ENCODE peak calls at places on chromosomes 12 and 14, in five cellular contexts. N is H9, M is neuronal stem cell, R is IMR-90, J is mesenchymal stem cell. G is an unnamed sample.

GRCh38 chr14:30257946-30258661 is 300.9 kb upstream of the G2E3 start:
- DNase-seq in N (no peak), M (no peak), R (no peak), J (no peak), G (no peak)

GRCh38 chr12:123251403-123252076 is 18.3 kb downstream of the MTRFR start:
- DNase-seq in N (no peak), M (no peak), R (no peak), J (no peak), G (no peak)

GRCh38 chr14:81220767-81221578 is at the start of gene GTF2A1:
- DNase-seq in N (peak), M (peak), R (peak), J (peak), G (peak)

GRCh38 chr14:71621276-71621675 is 311.0 kb upstream of the RGS6 start:
- DNase-seq in N (no peak), M (no peak), R (peak), J (no peak), G (peak)

GRCh38 chr12:46387697-46388096 is 15.1 kb upstream of the SLC38A2 start:
- DNase-seq in N (no peak), M (no peak), R (no peak), J (no peak), G (no peak)

GRCh38 chr14:48943913-48944312 is 642.3 kb downstream of the RPS29 start:
- DNase-seq in N (no peak), M (no peak), R (no peak), J (no peak), G (no peak)

GRCh38 chr14:61752626-61753025 is 9.6 kb upstream of the SNAPC1 start:
- DNase-seq in N (no peak), M (no peak), R (peak), J (peak), G (peak)

GRCh38 chr14:35347323-35348043 is 55.3 kb downstream of the PSMA6 start:
- DNase-seq in N (no peak), M (no peak), R (no peak), J (no peak), G (no peak)

GRCh38 chr12:1662761-1663439 is 28.0 kb upstream of the ADIPOR2 start:
- DNase-seq in N (peak), M (peak), R (no peak), J (peak), G (peak)

GRCh38 chr14:70619708-70620107 is 19.3 kb upstream of the MED6 start:
- DNase-seq in N (no peak), M (no peak), R (no peak), J (no peak), G (no peak)

GRCh38 chr14:32414808-32415255 is 85.7 kb downstream of the AKAP6 start:
- DNase-seq in N (no peak), M (no peak), R (peak), J (peak), G (no peak)

GRCh38 chr14:50801706-50802105 is 29.3 kb downstream of the NIN start:
- DNase-seq in N (no peak), M (no peak), R (peak), J (peak), G (no peak)

GRCh38 chr12:13404631-13405473 is 208.3 kb downstream of the EMP1 start:
- DNase-seq in N (no peak), M (no peak), R (no peak), J (no peak), G (no peak)

GRCh38 chr14:42930058-42930457 is 1323.4 kb downstream of the LRFN5 start:
- DNase-seq in N (peak), M (no peak), R (peak), J (peak), G (peak)

GRCh38 chr12:104790296-104791125 is 167.6 kb downstream of the SLC41A2 start:
- DNase-seq in N (peak), M (peak), R (peak), J (peak), G (peak)

GRCh38 chr14:31881531-31882310 is 195.4 kb upstream of the ARHGAP5 start:
- DNase-seq in N (no peak), M (no peak), R (peak), J (no peak), G (no peak)

GRCh38 chr12:68067762-68068376 is 78.6 kb downstream of the IFNG-AS1 start:
- DNase-seq in N (no peak), M (no peak), R (no peak), J (no peak), G (peak)

GRCh38 chr12:510071-510825 is 50.5 kb downstream of the B4GALNT3 start:
- DNase-seq in N (peak), M (peak), R (no peak), J (no peak), G (no peak)

GRCh38 chr14:31228533-31228932 is 20.9 kb upstream of the HECTD1 start:
- DNase-seq in N (no peak), M (no peak), R (no peak), J (no peak), G (no peak)

GRCh38 chr12:124278389-124279101 is 16.3 kb upstream of the RFLNA start:
- DNase-seq in N (no peak), M (no peak), R (no peak), J (no peak), G (no peak)

GRCh38 chr12:28937196-28937595 is 211.9 kb upstream of the FAR2 start:
- DNase-seq in N (no peak), M (no peak), R (peak), J (peak), G (no peak)

GRCh38 chr14:50061664-50062437 is 54.5 kb downstream of the VCPKMT start:
- DNase-seq in N (no peak), M (no peak), R (peak), J (peak), G (no peak)

GRCh38 chr12:64407342-64408223 is 3.4 kb downstream of the XPOT start:
- DNase-seq in N (no peak), M (no peak), R (no peak), J (no peak), G (no peak)

GRCh38 chr12:108772247-108772646 is 40.9 kb upstream of the CORO1C start:
- DNase-seq in N (no peak), M (no peak), R (no peak), J (no peak), G (peak)

GRCh38 chr12:77319141-77319540 is 253.8 kb upstream of the E2F7 start:
- DNase-seq in N (no peak), M (peak), R (no peak), J (no peak), G (no peak)

GRCh38 chr12:110289711-110290078 is 8.6 kb downstream of the ATP2A2 start:
- DNase-seq in N (no peak), M (no peak), R (no peak), J (no peak), G (no peak)

GRCh38 chr14:50082784-50083466 is 33.4 kb downstream of the VCPKMT start:
- DNase-seq in N (no peak), M (no peak), R (peak), J (peak), G (no peak)

GRCh38 chr14:91899213-91899612 is 31.9 kb upstream of the TC2N start:
- DNase-seq in N (no peak), M (no peak), R (no peak), J (no peak), G (no peak)

GRCh38 chr12:112303004-112303403 is 79.2 kb downstream of the HECTD4 start:
- DNase-seq in N (no peak), M (no peak), R (peak), J (peak), G (peak)

GRCh38 chr12:57219993-57220728 is 3.6 kb downstream of the NXPH4 start:
- DNase-seq in N (no peak), M (no peak), R (no peak), J (no peak), G (no peak)

GRCh38 chr14:72024043-72024407 is 91.8 kb downstream of the RGS6 start:
- DNase-seq in N (peak), M (peak), R (peak), J (no peak), G (peak)

GRCh38 chr12:53561590-53561953 is 54.3 kb upstream of the NPFF start:
- DNase-seq in N (no peak), M (no peak), R (peak), J (peak), G (no peak)

GRCh38 chr12:57193706-57194245 is 22.8 kb upstream of the NXPH4 start:
- DNase-seq in N (no peak), M (no peak), R (no peak), J (no peak), G (no peak)

GRCh38 chr12:64600164-64600561 is 10.1 kb upstream of the RASSF3 start:
- DNase-seq in N (no peak), M (no peak), R (no peak), J (no peak), G (no peak)

DNA sequence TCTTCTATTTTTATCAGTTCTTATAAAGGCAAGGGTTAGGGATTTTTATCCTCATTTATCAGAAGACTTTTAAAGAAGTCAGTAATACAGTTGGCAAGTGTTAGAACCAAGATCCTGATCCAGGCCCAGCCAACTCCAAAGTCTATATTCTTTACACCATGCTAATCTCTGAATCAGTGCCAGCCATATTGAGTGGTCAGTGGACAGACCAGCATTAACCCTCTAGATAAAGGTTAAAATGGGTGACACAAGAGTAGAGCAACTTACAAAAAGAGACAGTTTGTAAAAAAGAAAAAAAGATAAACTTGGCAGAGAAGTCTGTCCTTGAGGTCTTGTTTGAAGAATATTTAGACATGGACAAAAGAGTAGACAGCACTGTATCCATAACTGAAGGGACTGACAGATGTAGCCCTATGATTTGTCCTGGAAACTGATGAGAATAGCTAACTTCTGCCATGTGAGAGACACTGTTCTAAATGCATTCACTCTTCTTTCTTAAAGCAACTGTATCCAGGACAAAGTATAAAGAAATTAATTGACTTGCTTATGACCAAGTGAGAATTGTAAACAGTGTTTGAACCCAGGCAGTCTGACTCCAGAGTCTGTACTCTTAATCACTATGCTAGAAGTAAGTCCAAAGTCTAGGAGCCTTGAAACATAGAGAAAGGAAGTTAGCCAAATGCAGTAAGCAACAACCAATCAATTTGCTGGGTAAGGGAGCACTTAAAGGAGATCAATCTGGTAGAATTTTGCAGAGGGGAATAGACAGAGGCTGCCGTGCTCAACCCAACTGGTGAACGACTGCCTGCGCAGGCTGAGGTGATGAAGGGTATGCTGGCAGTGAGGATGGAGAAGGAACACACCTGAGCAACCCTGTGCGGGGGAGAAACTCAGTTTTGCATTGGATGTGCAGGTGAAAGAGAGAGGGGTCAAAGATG is 103.7 kb downstream of the TTC6 start:
- DNase-seq in N (no peak), M (no peak), R (no peak), J (no peak), G (no peak)
- H3K14ac ChIP-seq in N (no peak), M (no peak), R (peak), J (no peak), G (no peak)

DNA sequence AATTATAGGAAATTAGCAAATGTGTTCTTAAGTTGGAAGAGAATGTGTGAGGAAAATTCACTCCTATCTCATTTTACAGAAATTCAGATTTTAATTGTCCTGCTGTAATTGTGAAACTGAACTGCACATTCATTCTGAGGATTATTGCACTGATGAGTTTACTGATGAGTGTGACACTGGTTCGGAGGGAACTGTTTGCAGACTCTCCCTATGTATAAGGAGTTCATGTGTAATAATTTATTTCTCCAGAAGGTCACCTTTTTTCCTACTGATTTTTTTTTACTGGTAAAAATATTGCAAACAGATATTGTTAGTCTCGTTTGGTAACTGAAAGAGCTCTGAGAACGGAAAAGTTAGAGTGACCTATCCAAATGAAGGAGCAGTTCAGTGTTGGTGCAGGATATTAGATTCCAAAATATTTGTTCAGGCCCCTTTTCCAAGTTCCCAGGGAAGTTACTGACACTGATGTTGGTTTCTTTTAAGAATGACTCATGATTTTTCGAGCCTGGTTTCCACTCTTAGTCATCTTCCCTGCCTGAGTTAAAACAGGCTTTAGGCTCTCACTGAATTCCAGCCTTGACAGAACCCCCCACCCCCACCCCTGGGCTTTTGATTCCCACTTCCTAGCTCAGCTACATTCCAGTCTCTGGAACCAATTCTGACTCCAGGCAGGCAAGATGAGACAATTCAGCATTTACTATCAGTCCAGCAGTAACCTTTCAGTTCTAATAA is 18.4 kb downstream of the ANO6 start:
- DNase-seq in N (peak), M (peak), R (peak), J (peak), G (peak)
- H2AK5ac ChIP-seq in N (no peak), M (no peak), R (peak), J (no peak), G (no peak)

GRCh38 chr12:58919271-58920101 is 818 bp downstream of the LRIG3 start:
- DNase-seq in N (peak), M (peak), R (peak), J (peak), G (no peak)

GRCh38 chr12:58917699-58918334 is 2.5 kb downstream of the LRIG3 start:
- DNase-seq in N (no peak), M (no peak), R (no peak), J (peak), G (no peak)

GRCh38 chr12:58920956-58921861 is 905 bp upstream of the LRIG3 start:
- DNase-seq in N (no peak), M (no peak), R (no peak), J (no peak), G (no peak)

GRCh38 chr12:58918475-58918874 is 1.8 kb downstream of the LRIG3 start:
- DNase-seq in N (no peak), M (no peak), R (peak), J (peak), G (no peak)

GRCh38 chr12:58920102-58920955 is at the start of gene LRIG3:
- DNase-seq in N (peak), M (peak), R (peak), J (peak), G (peak)
- H3K14ac ChIP-seq in N (peak), M (peak), R (peak), J (peak), G (peak)

GRCh38 chr12:32110417-32110816 is 3.8 kb downstream of the BICD1 start:
- DNase-seq in N (no peak), M (no peak), R (no peak), J (no peak), G (no peak)
- H2AK5ac ChIP-seq in N (no peak), M (no peak), R (peak), J (no peak), G (no peak)

GRCh38 chr12:7989827-7990491 is 42.6 kb upstream of the FOXJ2 start:
- DNase-seq in N (no peak), M (no peak), R (peak), J (peak), G (peak)
- H3K14ac ChIP-seq in N (no peak), M (no peak), R (no peak), J (no peak), G (no peak)

GRCh38 chr12:39405580-39405979 is 37.3 kb downstream of the KIF21A start:
- DNase-seq in N (no peak), M (no peak), R (no peak), J (no peak), G (no peak)
- H2AK5ac ChIP-seq in N (no peak), M (no peak), R (no peak), J (no peak), G (no peak)

DNA sequence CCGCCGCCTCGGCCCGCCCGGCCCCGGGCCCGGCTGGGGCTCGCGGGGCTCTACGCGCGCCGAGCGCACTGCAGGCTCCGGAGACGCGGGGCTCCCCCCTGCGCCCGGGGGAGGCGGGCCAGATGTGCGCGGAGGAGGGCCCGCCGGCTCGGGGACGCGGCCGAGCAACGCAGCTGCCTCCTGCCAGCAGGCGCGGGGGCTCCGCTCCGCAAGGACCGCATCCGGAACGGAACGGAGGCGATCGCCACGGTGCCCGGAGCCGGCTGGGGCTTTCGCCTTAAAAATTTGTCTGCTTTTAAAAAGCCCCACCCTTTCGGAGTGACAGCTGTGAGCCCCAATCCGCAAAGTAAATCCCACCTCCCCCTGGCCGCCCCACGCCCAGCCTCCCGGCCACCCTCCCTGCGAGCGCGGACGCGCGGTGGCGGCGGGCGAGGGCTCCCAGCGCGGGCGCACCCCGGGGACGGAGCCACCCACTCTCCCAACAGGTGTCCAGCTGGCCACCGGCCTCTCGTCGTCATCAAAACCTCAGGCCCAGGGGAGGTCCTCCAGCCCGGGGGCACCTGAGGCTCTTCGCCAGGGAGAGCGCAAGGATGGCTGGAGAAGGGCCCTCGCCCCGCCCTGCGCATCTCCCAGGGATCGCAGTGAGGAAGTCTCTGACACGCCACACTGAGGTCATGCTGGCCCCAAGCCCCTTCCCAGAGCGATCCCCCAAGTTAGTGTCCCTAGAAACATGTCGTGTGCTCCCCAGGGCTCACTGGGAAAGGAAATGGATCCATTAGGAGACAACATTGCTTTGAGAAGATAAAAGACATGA is at the start of gene TMEM132D:
- DNase-seq in N (peak), M (peak), R (no peak), J (no peak), G (no peak)
- H3K14ac ChIP-seq in N (peak), M (no peak), R (no peak), J (no peak), G (no peak)

GRCh38 chr12:120292411-120292660 is 633 bp upstream of the RNU4-2 start:
- DNase-seq in N (no peak), M (no peak), R (no peak), J (no peak), G (no peak)
- H2AK5ac ChIP-seq in N (no peak), M (no peak), R (no peak), J (no peak), G (no peak)

DNA sequence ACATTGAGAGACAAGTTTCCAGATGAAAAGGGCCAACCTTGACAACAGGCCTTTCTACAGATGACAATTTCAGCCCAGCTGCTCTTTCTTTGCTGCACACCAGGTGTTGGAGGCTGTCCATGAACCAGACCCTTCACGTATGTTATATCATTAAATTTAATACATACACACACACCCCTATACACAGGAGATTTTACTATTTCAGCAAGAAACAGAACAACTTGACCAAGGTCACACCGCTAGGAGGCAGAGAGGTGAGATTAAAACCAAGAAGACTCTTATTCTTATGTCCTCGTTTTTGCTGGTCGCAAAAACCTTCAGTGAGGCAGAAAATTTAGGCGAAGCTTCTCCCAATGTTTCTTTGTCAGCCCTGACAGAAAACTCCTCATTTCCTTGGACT is 1585.9 kb downstream of the AACS start:
- DNase-seq in N (no peak), M (no peak), R (no peak), J (no peak), G (no peak)
- H3K14ac ChIP-seq in N (no peak), M (no peak), R (no peak), J (no peak), G (no peak)

G was measured in trophoblast cell.